ENCODE peak calls at places on chromosomes 16 and 17, in ten cellular contexts. U, S, N, P, G, Z, J, X, O and Y are unnamed samples.

GRCh38 chr17:56592487-56593072 is 919 bp upstream of the NOG start:
- DNase-seq in U (peak), S (peak), N (peak), P (peak), G (peak), Z (peak), J (peak), X (peak), O (peak), Y (peak)

GRCh38 chr17:41339571-41340169 is 11.0 kb downstream of the KRT33A start:
- DNase-seq in U (no peak), S (no peak), N (no peak), P (no peak), G (no peak), Z (no peak), J (no peak), X (no peak), O (no peak), Y (no peak)

GRCh38 chr17:43645765-43646481 is 15.8 kb downstream of the MEOX1 start:
- DNase-seq in U (no peak), S (no peak), N (no peak), P (peak), G (no peak), Z (peak), J (peak), X (peak), O (peak), Y (no peak)

GRCh38 chr16:72963921-72964320 is 84.0 kb downstream of the ZFHX3 start:
- DNase-seq in U (no peak), S (no peak), N (no peak), P (no peak), G (no peak), Z (no peak), J (no peak), X (no peak), O (no peak), Y (no peak)

GRCh38 chr17:42428141-42428944 is 5.3 kb upstream of the CAVIN1 start:
- DNase-seq in U (peak), S (peak), N (peak), P (no peak), G (no peak), Z (no peak), J (peak), X (peak), O (no peak), Y (peak)

GRCh38 chr16:57828272-57829161 is 26.2 kb upstream of the KIFC3 start:
- DNase-seq in U (no peak), S (no peak), N (no peak), P (no peak), G (no peak), Z (no peak), J (no peak), X (no peak), O (no peak), Y (no peak)

GRCh38 chr17:53570731-53571130 is 252.0 kb upstream of the KIF2B start:
- DNase-seq in U (no peak), S (no peak), N (no peak), P (no peak), G (no peak), Z (no peak), J (no peak), X (no peak), O (no peak), Y (no peak)

GRCh38 chr16:87369117-87369775 is 14.3 kb downstream of the FBXO31 start:
- DNase-seq in U (no peak), S (no peak), N (no peak), P (no peak), G (no peak), Z (no peak), J (no peak), X (no peak), O (no peak), Y (no peak)

GRCh38 chr16:53129281-53130192 is 74.7 kb downstream of the CHD9 start:
- DNase-seq in U (peak), S (peak), N (no peak), P (peak), G (no peak), Z (no peak), J (peak), X (no peak), O (no peak), Y (peak)

GRCh38 chr16:85393674-85394510 is 219.2 kb upstream of the GSE1 start:
- DNase-seq in U (peak), S (no peak), N (peak), P (no peak), G (peak), Z (peak), J (peak), X (peak), O (peak), Y (no peak)

GRCh38 chr16:12255919-12256665 is 279.6 kb downstream of the SNX29 start:
- DNase-seq in U (peak), S (no peak), N (no peak), P (no peak), G (no peak), Z (no peak), J (no peak), X (no peak), O (no peak), Y (no peak)

GRCh38 chr17:76137026-76137350 is 4.1 kb downstream of the FOXJ1 start:
- DNase-seq in U (no peak), S (no peak), N (no peak), P (no peak), G (no peak), Z (no peak), J (no peak), X (no peak), O (no peak), Y (no peak)

GRCh38 chr16:8675183-8676159 is 1.1 kb downstream of the ABAT start:
- DNase-seq in U (no peak), S (peak), N (no peak), P (no peak), G (no peak), Z (no peak), J (no peak), X (peak), O (peak), Y (no peak)

GRCh38 chr16:53611151-53611802 is 92.4 kb downstream of the RPGRIP1L start:
- DNase-seq in U (no peak), S (no peak), N (no peak), P (no peak), G (no peak), Z (no peak), J (no peak), X (no peak), O (no peak), Y (no peak)

GRCh38 chr16:46789499-46790414 is 41.2 kb downstream of the C16orf87 start:
- DNase-seq in U (peak), S (peak), N (peak), P (peak), G (peak), Z (peak), J (peak), X (peak), O (peak), Y (peak)

GRCh38 chr16:14035092-14035491 is 36.0 kb upstream of the MRTFB start:
- DNase-seq in U (no peak), S (no peak), N (no peak), P (no peak), G (no peak), Z (no peak), J (no peak), X (no peak), O (no peak), Y (no peak)

GRCh38 chr17:15301845-15302244 is 36.7 kb upstream of the PMP22 start:
- DNase-seq in U (no peak), S (no peak), N (no peak), P (no peak), G (no peak), Z (no peak), J (no peak), X (no peak), O (no peak), Y (no peak)

GRCh38 chr16:51159864-51160263 is 8.8 kb upstream of the SALL1 start:
- DNase-seq in U (no peak), S (no peak), N (peak), P (no peak), G (no peak), Z (no peak), J (no peak), X (no peak), O (no peak), Y (no peak)

GRCh38 chr16:8832383-8833100 is 34.9 kb downstream of the PMM2 start:
- DNase-seq in U (no peak), S (no peak), N (no peak), P (no peak), G (no peak), Z (no peak), J (no peak), X (no peak), O (no peak), Y (no peak)

GRCh38 chr17:32697728-32698625 is 178.9 kb downstream of the MYO1D start:
- DNase-seq in U (no peak), S (peak), N (no peak), P (no peak), G (no peak), Z (no peak), J (no peak), X (peak), O (no peak), Y (no peak)

GRCh38 chr17:12349297-12349696 is 316.4 kb upstream of the MYOCD start:
- DNase-seq in U (no peak), S (no peak), N (no peak), P (no peak), G (no peak), Z (no peak), J (no peak), X (no peak), O (no peak), Y (no peak)

GRCh38 chr17:47705536-47706481 is 11.8 kb downstream of the TBKBP1 start:
- DNase-seq in U (no peak), S (no peak), N (no peak), P (no peak), G (no peak), Z (no peak), J (no peak), X (peak), O (no peak), Y (no peak)

GRCh38 chr17:41069031-41069430 is 3.4 kb upstream of the KRTAP2-4 start:
- DNase-seq in U (no peak), S (no peak), N (no peak), P (no peak), G (no peak), Z (no peak), J (no peak), X (no peak), O (no peak), Y (no peak)

GRCh38 chr16:53822936-53823529 is 119.1 kb downstream of the FTO start:
- DNase-seq in U (peak), S (no peak), N (no peak), P (no peak), G (peak), Z (no peak), J (no peak), X (peak), O (no peak), Y (no peak)

GRCh38 chr17:76191891-76192290 is 48.4 kb downstream of the RNF157 start:
- DNase-seq in U (peak), S (no peak), N (no peak), P (no peak), G (peak), Z (no peak), J (no peak), X (peak), O (no peak), Y (no peak)